ENCODE peak calls at places on chromosomes 3 and 15, in five cellular contexts. One of them, this sample, is unnamed.

GRCh38 chr3:104273046-104273649 is 1093.6 kb upstream of the ALCAM start:
- DNase-seq in activated T-helper 9 cell treated with anti-CD3 and anti-CD28 coated beads, Interleukin-2, amount 50 U/mL, for 16 hours: no peak
- DNase-seq in AG09309: peak
- DNase-seq in NCI-H69: peak
- DNase-seq in lower leg skin: no peak
- DNase-seq in this sample: peak

GRCh38 chr3:144104146-144104545 is 132.5 kb downstream of the DIPK2A start:
- DNase-seq in activated T-helper 9 cell treated with anti-CD3 and anti-CD28 coated beads, Interleukin-2, amount 50 U/mL, for 16 hours: no peak
- DNase-seq in AG09309: no peak
- DNase-seq in NCI-H69: peak
- DNase-seq in lower leg skin: no peak
- DNase-seq in this sample: no peak

GRCh38 chr3:184361532-184361931 is at the start of the genes CLCN2 and POLR2H:
- DNase-seq in activated T-helper 9 cell treated with anti-CD3 and anti-CD28 coated beads, Interleukin-2, amount 50 U/mL, for 16 hours: peak
- DNase-seq in AG09309: no peak
- DNase-seq in NCI-H69: peak
- DNase-seq in lower leg skin: no peak
- DNase-seq in this sample: no peak

GRCh38 chr3:30707825-30708224 is 101.4 kb downstream of the TGFBR2 start:
- DNase-seq in activated T-helper 9 cell treated with anti-CD3 and anti-CD28 coated beads, Interleukin-2, amount 50 U/mL, for 16 hours: no peak
- DNase-seq in AG09309: no peak
- DNase-seq in NCI-H69: no peak
- DNase-seq in lower leg skin: no peak
- DNase-seq in this sample: no peak

GRCh38 chr3:46931631-46932441 is 44.7 kb downstream of the CCDC12 start:
- DNase-seq in activated T-helper 9 cell treated with anti-CD3 and anti-CD28 coated beads, Interleukin-2, amount 50 U/mL, for 16 hours: no peak
- DNase-seq in AG09309: no peak
- DNase-seq in NCI-H69: peak
- DNase-seq in lower leg skin: no peak
- DNase-seq in this sample: peak

GRCh38 chr15:98853161-98853560 is 154.4 kb downstream of the PGPEP1L start:
- DNase-seq in activated T-helper 9 cell treated with anti-CD3 and anti-CD28 coated beads, Interleukin-2, amount 50 U/mL, for 16 hours: peak
- DNase-seq in AG09309: peak
- DNase-seq in NCI-H69: peak
- DNase-seq in lower leg skin: peak
- DNase-seq in this sample: peak

GRCh38 chr3:11651900-11652299 is 8.2 kb upstream of the VGLL4 start:
- DNase-seq in activated T-helper 9 cell treated with anti-CD3 and anti-CD28 coated beads, Interleukin-2, amount 50 U/mL, for 16 hours: no peak
- DNase-seq in AG09309: no peak
- DNase-seq in NCI-H69: peak
- DNase-seq in lower leg skin: no peak
- DNase-seq in this sample: peak

GRCh38 chr15:33292718-33293307 is 18.0 kb upstream of the RYR3 start:
- DNase-seq in activated T-helper 9 cell treated with anti-CD3 and anti-CD28 coated beads, Interleukin-2, amount 50 U/mL, for 16 hours: no peak
- DNase-seq in AG09309: no peak
- DNase-seq in NCI-H69: peak
- DNase-seq in lower leg skin: peak
- DNase-seq in this sample: peak

GRCh38 chr3:62068337-62068736 is 305.0 kb downstream of the FEZF2 start:
- DNase-seq in activated T-helper 9 cell treated with anti-CD3 and anti-CD28 coated beads, Interleukin-2, amount 50 U/mL, for 16 hours: no peak
- DNase-seq in AG09309: no peak
- DNase-seq in NCI-H69: no peak
- DNase-seq in lower leg skin: no peak
- DNase-seq in this sample: no peak

GRCh38 chr3:27454914-27455313 is 29.3 kb downstream of the SLC4A7 start:
- DNase-seq in activated T-helper 9 cell treated with anti-CD3 and anti-CD28 coated beads, Interleukin-2, amount 50 U/mL, for 16 hours: no peak
- DNase-seq in AG09309: no peak
- DNase-seq in NCI-H69: no peak
- DNase-seq in lower leg skin: no peak
- DNase-seq in this sample: no peak

GRCh38 chr15:49620658-49621326 is at the start of the genes DTWD1 and FAM227B:
- DNase-seq in activated T-helper 9 cell treated with anti-CD3 and anti-CD28 coated beads, Interleukin-2, amount 50 U/mL, for 16 hours: peak
- DNase-seq in AG09309: peak
- DNase-seq in NCI-H69: peak
- DNase-seq in lower leg skin: peak
- DNase-seq in this sample: peak

GRCh38 chr15:78906310-78906608 is 33.6 kb downstream of the MORF4L1 start:
- DNase-seq in activated T-helper 9 cell treated with anti-CD3 and anti-CD28 coated beads, Interleukin-2, amount 50 U/mL, for 16 hours: no peak
- DNase-seq in AG09309: peak
- DNase-seq in NCI-H69: no peak
- DNase-seq in lower leg skin: no peak
- DNase-seq in this sample: peak

GRCh38 chr3:46571684-46572083 is 5.6 kb upstream of the LRRC2 start:
- DNase-seq in activated T-helper 9 cell treated with anti-CD3 and anti-CD28 coated beads, Interleukin-2, amount 50 U/mL, for 16 hours: no peak
- DNase-seq in AG09309: no peak
- DNase-seq in NCI-H69: no peak
- DNase-seq in lower leg skin: no peak
- DNase-seq in this sample: no peak

GRCh38 chr3:176661432-176661964 is 535.8 kb downstream of the TBL1XR1 start:
- DNase-seq in activated T-helper 9 cell treated with anti-CD3 and anti-CD28 coated beads, Interleukin-2, amount 50 U/mL, for 16 hours: no peak
- DNase-seq in AG09309: no peak
- DNase-seq in NCI-H69: no peak
- DNase-seq in lower leg skin: no peak
- DNase-seq in this sample: no peak

GRCh38 chr3:58332575-58333179 is at the start of gene PXK:
- DNase-seq in activated T-helper 9 cell treated with anti-CD3 and anti-CD28 coated beads, Interleukin-2, amount 50 U/mL, for 16 hours: peak
- DNase-seq in AG09309: no peak
- DNase-seq in NCI-H69: peak
- DNase-seq in lower leg skin: peak
- DNase-seq in this sample: peak

GRCh38 chr3:10521772-10522441 is 16.5 kb upstream of the ATP2B2 start:
- DNase-seq in activated T-helper 9 cell treated with anti-CD3 and anti-CD28 coated beads, Interleukin-2, amount 50 U/mL, for 16 hours: no peak
- DNase-seq in AG09309: no peak
- DNase-seq in NCI-H69: no peak
- DNase-seq in lower leg skin: no peak
- DNase-seq in this sample: no peak

GRCh38 chr3:156535162-156535627 is 19.7 kb downstream of the SSR3 start:
- DNase-seq in activated T-helper 9 cell treated with anti-CD3 and anti-CD28 coated beads, Interleukin-2, amount 50 U/mL, for 16 hours: no peak
- DNase-seq in AG09309: peak
- DNase-seq in NCI-H69: peak
- DNase-seq in lower leg skin: peak
- DNase-seq in this sample: peak

GRCh38 chr15:52109559-52110451 is 2.8 kb downstream of the BCL2L10 start:
- DNase-seq in activated T-helper 9 cell treated with anti-CD3 and anti-CD28 coated beads, Interleukin-2, amount 50 U/mL, for 16 hours: no peak
- DNase-seq in AG09309: no peak
- DNase-seq in NCI-H69: no peak
- DNase-seq in lower leg skin: no peak
- DNase-seq in this sample: no peak

GRCh38 chr3:64552160-64552559 is 135.6 kb downstream of the ADAMTS9 start:
- DNase-seq in activated T-helper 9 cell treated with anti-CD3 and anti-CD28 coated beads, Interleukin-2, amount 50 U/mL, for 16 hours: no peak
- DNase-seq in AG09309: no peak
- DNase-seq in NCI-H69: no peak
- DNase-seq in lower leg skin: no peak
- DNase-seq in this sample: no peak

This sample was measured in A172.